ENCODE peak calls at places on chromosomes 1 and 21, in nine cellular contexts. One of them, this sample, is unnamed.

GRCh38 chr1:56580771-56581170 is 1.4 kb upstream of the PLPP3 start:
- DNase-seq in neural progenitor cell: no peak
- DNase-seq in spleen: no peak
- DNase-seq in tibial nerve: no peak
- DNase-seq in Peyer's patch: no peak
- DNase-seq in psoas muscle: no peak
- DNase-seq in CD8-positive, alpha-beta memory T cell: no peak
- DNase-seq in ascending aorta: no peak
- DNase-seq in small intestine: no peak
- DNase-seq in this sample: no peak

GRCh38 chr1:24203404-24203803 is 16.3 kb upstream of the IFNLR1 start:
- DNase-seq in neural progenitor cell: no peak
- DNase-seq in spleen: peak; percentile 82
- DNase-seq in tibial nerve: no peak
- DNase-seq in Peyer's patch: peak; percentile 68
- DNase-seq in psoas muscle: no peak
- DNase-seq in CD8-positive, alpha-beta memory T cell: no peak
- DNase-seq in ascending aorta: no peak
- DNase-seq in small intestine: peak; percentile 48
- DNase-seq in this sample: no peak

GRCh38 chr1:113991467-113991997 is 12.3 kb downstream of the OLFML3 start:
- DNase-seq in neural progenitor cell: no peak
- DNase-seq in spleen: no peak
- DNase-seq in tibial nerve: no peak
- DNase-seq in Peyer's patch: no peak
- DNase-seq in psoas muscle: no peak
- DNase-seq in CD8-positive, alpha-beta memory T cell: no peak
- DNase-seq in ascending aorta: no peak
- DNase-seq in small intestine: no peak
- DNase-seq in this sample: no peak

GRCh38 chr1:15336866-15337265 is 72.8 kb upstream of the EFHD2 start:
- DNase-seq in neural progenitor cell: no peak
- DNase-seq in spleen: peak; percentile 41
- DNase-seq in tibial nerve: no peak
- DNase-seq in Peyer's patch: no peak
- DNase-seq in psoas muscle: no peak
- DNase-seq in CD8-positive, alpha-beta memory T cell: no peak
- DNase-seq in ascending aorta: no peak
- DNase-seq in small intestine: no peak
- DNase-seq in this sample: no peak

GRCh38 chr1:14913475-14914155 is 239.9 kb upstream of the TMEM51 start:
- DNase-seq in neural progenitor cell: no peak
- DNase-seq in spleen: no peak
- DNase-seq in tibial nerve: no peak
- DNase-seq in Peyer's patch: no peak
- DNase-seq in psoas muscle: no peak
- DNase-seq in CD8-positive, alpha-beta memory T cell: no peak
- DNase-seq in ascending aorta: no peak
- DNase-seq in small intestine: no peak
- DNase-seq in this sample: no peak

GRCh38 chr1:47477595-47478080 is 39.8 kb downstream of the FOXD2 start:
- DNase-seq in neural progenitor cell: no peak
- DNase-seq in spleen: no peak
- DNase-seq in tibial nerve: no peak
- DNase-seq in Peyer's patch: no peak
- DNase-seq in psoas muscle: no peak
- DNase-seq in CD8-positive, alpha-beta memory T cell: no peak
- DNase-seq in ascending aorta: peak; percentile 38
- DNase-seq in small intestine: peak; percentile 95
- DNase-seq in this sample: no peak

GRCh38 chr1:227567256-227567655 is 3.9 kb downstream of the ZNF678 start:
- DNase-seq in neural progenitor cell: no peak
- DNase-seq in spleen: peak; percentile 8
- DNase-seq in tibial nerve: no peak
- DNase-seq in Peyer's patch: no peak
- DNase-seq in psoas muscle: no peak
- DNase-seq in CD8-positive, alpha-beta memory T cell: no peak
- DNase-seq in ascending aorta: no peak
- DNase-seq in small intestine: no peak
- DNase-seq in this sample: no peak

GRCh38 chr1:25906644-25907300 is 553 bp upstream of the STMN1 start:
- DNase-seq in neural progenitor cell: peak; percentile 74
- DNase-seq in spleen: no peak
- DNase-seq in tibial nerve: peak; percentile 22
- DNase-seq in Peyer's patch: peak; percentile 27
- DNase-seq in psoas muscle: no peak
- DNase-seq in CD8-positive, alpha-beta memory T cell: peak; percentile 7
- DNase-seq in ascending aorta: peak; percentile 73
- DNase-seq in small intestine: peak; percentile 43
- DNase-seq in this sample: no peak

GRCh38 chr1:167022384-167022783 is 33.3 kb downstream of the MAEL start:
- DNase-seq in neural progenitor cell: no peak
- DNase-seq in spleen: no peak
- DNase-seq in tibial nerve: no peak
- DNase-seq in Peyer's patch: no peak
- DNase-seq in psoas muscle: no peak
- DNase-seq in CD8-positive, alpha-beta memory T cell: no peak
- DNase-seq in ascending aorta: no peak
- DNase-seq in small intestine: no peak
- DNase-seq in this sample: no peak

GRCh38 chr1:19768321-19769210 is 31.1 kb downstream of the TMCO4 start:
- DNase-seq in neural progenitor cell: peak; percentile 34
- DNase-seq in spleen: no peak
- DNase-seq in tibial nerve: no peak
- DNase-seq in Peyer's patch: no peak
- DNase-seq in psoas muscle: no peak
- DNase-seq in CD8-positive, alpha-beta memory T cell: no peak
- DNase-seq in ascending aorta: no peak
- DNase-seq in small intestine: no peak
- DNase-seq in this sample: no peak

GRCh38 chr21:32102426-32102825 is 176.4 kb downstream of the MIS18A start:
- DNase-seq in neural progenitor cell: no peak
- DNase-seq in spleen: no peak
- DNase-seq in tibial nerve: no peak
- DNase-seq in Peyer's patch: no peak
- DNase-seq in psoas muscle: no peak
- DNase-seq in CD8-positive, alpha-beta memory T cell: no peak
- DNase-seq in ascending aorta: no peak
- DNase-seq in small intestine: no peak
- DNase-seq in this sample: no peak

GRCh38 chr1:94772230-94772641 is 47.9 kb upstream of the SLC44A3 start:
- DNase-seq in neural progenitor cell: no peak
- DNase-seq in spleen: no peak
- DNase-seq in tibial nerve: no peak
- DNase-seq in Peyer's patch: no peak
- DNase-seq in psoas muscle: no peak
- DNase-seq in CD8-positive, alpha-beta memory T cell: no peak
- DNase-seq in ascending aorta: no peak
- DNase-seq in small intestine: no peak
- DNase-seq in this sample: no peak

DNA sequence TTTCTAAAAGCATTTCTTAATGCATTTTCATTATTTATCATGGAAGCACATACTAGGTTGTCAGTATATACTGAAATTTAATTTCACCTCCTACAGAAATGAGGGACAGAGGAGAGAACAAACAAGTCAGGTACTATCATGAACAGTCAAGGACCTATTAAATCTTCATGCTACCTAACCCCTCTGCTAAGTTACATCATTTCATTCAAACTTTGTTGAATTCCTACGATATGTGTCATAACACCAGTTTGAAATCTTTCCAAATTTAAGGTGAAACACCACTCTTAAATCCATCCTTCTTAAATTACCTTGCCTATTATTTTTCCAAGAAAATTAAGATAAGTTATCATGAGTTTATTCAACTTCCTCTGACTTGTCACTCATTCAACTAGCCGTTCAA is 78.9 kb downstream of the DENND1B start:
- DNase-seq in neural progenitor cell: no peak
- DNase-seq in spleen: no peak
- DNase-seq in tibial nerve: no peak
- DNase-seq in Peyer's patch: no peak
- DNase-seq in psoas muscle: no peak
- DNase-seq in CD8-positive, alpha-beta memory T cell: no peak
- DNase-seq in ascending aorta: no peak
- DNase-seq in small intestine: no peak
- DNase-seq in this sample: no peak
- H3K4me3 ChIP-seq in neural progenitor cell: no peak overlapping the region
- H3K4me3 ChIP-seq in spleen: no peak overlapping the region
- H3K4me3 ChIP-seq in tibial nerve: no peak overlapping the region
- H3K4me3 ChIP-seq in Peyer's patch: no peak overlapping the region
- H3K4me3 ChIP-seq in psoas muscle: no peak overlapping the region
- H3K4me3 ChIP-seq in CD8-positive, alpha-beta memory T cell: no peak overlapping the region
- H3K4me3 ChIP-seq in ascending aorta: no peak overlapping the region
- H3K4me3 ChIP-seq in small intestine: no peak overlapping the region
- H3K4me3 ChIP-seq in this sample: no peak overlapping the region

GRCh38 chr1:37849480-37849879 is 9.9 kb downstream of the MTF1 start:
- DNase-seq in neural progenitor cell: no peak
- DNase-seq in spleen: no peak
- DNase-seq in tibial nerve: no peak
- DNase-seq in Peyer's patch: no peak
- DNase-seq in psoas muscle: no peak
- DNase-seq in CD8-positive, alpha-beta memory T cell: no peak
- DNase-seq in ascending aorta: no peak
- DNase-seq in small intestine: no peak
- DNase-seq in this sample: no peak

GRCh38 chr1:37846634-37847339 is 12.6 kb downstream of the MTF1 start:
- DNase-seq in neural progenitor cell: no peak
- DNase-seq in spleen: no peak
- DNase-seq in tibial nerve: no peak
- DNase-seq in Peyer's patch: no peak
- DNase-seq in psoas muscle: no peak
- DNase-seq in CD8-positive, alpha-beta memory T cell: no peak
- DNase-seq in ascending aorta: no peak
- DNase-seq in small intestine: peak; percentile 38
- DNase-seq in this sample: no peak

GRCh38 chr1:37845049-37845646 is 14.2 kb downstream of the MTF1 start:
- DNase-seq in neural progenitor cell: no peak
- DNase-seq in spleen: no peak
- DNase-seq in tibial nerve: no peak
- DNase-seq in Peyer's patch: no peak
- DNase-seq in psoas muscle: no peak
- DNase-seq in CD8-positive, alpha-beta memory T cell: no peak
- DNase-seq in ascending aorta: no peak
- DNase-seq in small intestine: no peak
- DNase-seq in this sample: no peak

GRCh38 chr1:37841652-37842051 is 17.7 kb downstream of the MTF1 start:
- DNase-seq in neural progenitor cell: no peak
- DNase-seq in spleen: no peak
- DNase-seq in tibial nerve: no peak
- DNase-seq in Peyer's patch: no peak
- DNase-seq in psoas muscle: no peak
- DNase-seq in CD8-positive, alpha-beta memory T cell: no peak
- DNase-seq in ascending aorta: no peak
- DNase-seq in small intestine: no peak
- DNase-seq in this sample: no peak

DNA sequence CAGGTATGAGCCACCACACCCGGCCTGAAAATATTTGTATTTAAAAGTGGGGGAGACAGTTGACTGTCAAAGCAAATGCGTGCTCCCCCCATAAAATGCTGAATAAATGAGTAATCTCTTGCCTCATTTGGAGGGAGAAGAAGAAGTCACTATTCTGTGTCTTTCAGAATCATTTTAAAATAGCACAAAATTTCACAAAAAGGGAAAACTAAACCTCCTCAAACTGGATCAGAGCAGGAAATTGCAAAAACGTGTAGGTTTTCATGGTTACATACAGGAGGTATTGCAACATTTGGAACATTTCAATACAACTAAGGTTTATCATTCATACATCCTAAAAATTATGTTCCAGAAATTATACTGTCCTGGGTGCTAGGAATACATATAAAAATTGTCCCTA is 13.6 kb downstream of the MTF1 start:
- DNase-seq in neural progenitor cell: no peak
- DNase-seq in spleen: no peak
- DNase-seq in tibial nerve: no peak
- DNase-seq in Peyer's patch: no peak
- DNase-seq in psoas muscle: no peak
- DNase-seq in CD8-positive, alpha-beta memory T cell: no peak
- DNase-seq in ascending aorta: no peak
- DNase-seq in small intestine: no peak
- DNase-seq in this sample: no peak
- H3K36me3 ChIP-seq in neural progenitor cell: no peaks in the 10 kb centered on the region
- H3K36me3 ChIP-seq in spleen: peaks cover 53% of the 10 kb centered on the region
- H3K36me3 ChIP-seq in tibial nerve: no peaks in the 10 kb centered on the region
- H3K36me3 ChIP-seq in Peyer's patch: peaks cover 5% of the 10 kb centered on the region
- H3K36me3 ChIP-seq in psoas muscle: no peaks in the 10 kb centered on the region
- H3K36me3 ChIP-seq in CD8-positive, alpha-beta memory T cell: peaks cover 5% of the 10 kb centered on the region
- H3K36me3 ChIP-seq in ascending aorta: peaks cover 3% of the 10 kb centered on the region
- H3K36me3 ChIP-seq in small intestine: no peaks in the 10 kb centered on the region
- H3K36me3 ChIP-seq in this sample: no peaks in the 10 kb centered on the region

DNA sequence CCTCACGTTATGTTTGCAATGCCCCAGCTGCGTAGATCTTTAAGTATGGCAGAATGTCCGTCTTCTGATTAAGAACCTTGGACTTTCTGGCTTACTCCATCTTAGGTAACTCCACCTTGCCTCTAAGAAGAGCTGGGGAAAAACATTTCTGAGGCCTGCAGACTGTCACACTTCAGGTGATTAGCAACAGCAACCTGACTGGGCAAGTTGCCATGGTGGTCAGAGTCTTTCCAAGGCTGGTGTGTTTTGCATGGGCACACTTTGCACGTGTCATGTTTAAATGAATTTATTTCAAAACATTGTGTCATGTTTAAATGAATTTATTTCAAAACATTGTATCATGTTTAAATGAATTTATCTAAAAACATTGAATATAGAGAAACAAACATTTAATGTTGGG is 811 bp downstream of the KPRP start:
- DNase-seq in neural progenitor cell: no peak
- DNase-seq in spleen: no peak
- DNase-seq in tibial nerve: no peak
- DNase-seq in Peyer's patch: no peak
- DNase-seq in psoas muscle: no peak
- DNase-seq in CD8-positive, alpha-beta memory T cell: no peak
- DNase-seq in ascending aorta: no peak
- DNase-seq in small intestine: no peak
- DNase-seq in this sample: no peak
- H3K4me3 ChIP-seq in neural progenitor cell: no peak overlapping the region
- H3K4me3 ChIP-seq in spleen: no peak overlapping the region
- H3K4me3 ChIP-seq in tibial nerve: no peak overlapping the region
- H3K4me3 ChIP-seq in Peyer's patch: no peak overlapping the region
- H3K4me3 ChIP-seq in psoas muscle: no peak overlapping the region
- H3K4me3 ChIP-seq in CD8-positive, alpha-beta memory T cell: no peak overlapping the region
- H3K4me3 ChIP-seq in ascending aorta: no peak overlapping the region
- H3K4me3 ChIP-seq in small intestine: no peak overlapping the region
- H3K4me3 ChIP-seq in this sample: no peak overlapping the region

DNA sequence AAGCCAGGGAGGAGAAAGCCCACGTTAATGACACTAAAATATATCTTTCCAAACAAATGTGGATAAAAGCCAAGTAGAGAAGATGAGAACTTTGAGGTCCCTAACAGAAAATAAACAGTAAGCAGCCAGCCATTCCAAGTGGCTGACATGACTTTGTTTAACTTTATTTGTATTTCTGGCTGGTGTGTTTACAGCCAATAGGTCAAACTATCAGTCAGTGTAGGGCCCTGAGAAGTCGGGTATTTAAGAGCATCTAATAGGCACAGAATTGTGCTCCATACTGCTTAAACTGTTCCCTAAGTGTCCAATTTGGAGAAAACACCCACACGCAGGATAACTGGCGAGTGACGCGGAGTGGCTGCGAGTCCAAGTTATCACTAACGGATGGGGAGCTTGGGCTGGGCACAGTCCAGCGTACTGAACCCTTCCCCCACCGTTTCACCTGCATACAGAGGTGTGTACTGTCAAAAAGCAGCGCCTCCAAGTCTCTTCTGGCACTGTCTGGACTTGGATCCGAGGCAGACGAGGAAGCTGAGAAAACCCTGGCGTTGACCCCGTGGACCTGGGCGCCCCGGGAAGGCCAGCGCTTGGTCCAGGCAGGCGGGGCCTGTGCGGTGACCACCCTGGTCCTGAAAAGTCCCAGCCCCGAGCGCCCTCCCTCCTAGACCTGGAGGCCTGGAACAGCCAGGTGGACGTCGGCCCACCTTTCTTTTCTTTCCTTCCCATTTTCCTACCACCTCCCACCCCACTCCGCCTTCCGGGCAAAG is 662 bp upstream of the LGALS8 start:
- DNase-seq in neural progenitor cell: no peak
- DNase-seq in spleen: no peak
- DNase-seq in tibial nerve: no peak
- DNase-seq in Peyer's patch: no peak
- DNase-seq in psoas muscle: peak; percentile 27
- DNase-seq in CD8-positive, alpha-beta memory T cell: no peak
- DNase-seq in ascending aorta: no peak
- DNase-seq in small intestine: peak; percentile 76
- DNase-seq in this sample: no peak
- H3K36me3 ChIP-seq in neural progenitor cell: no peaks in the 10 kb centered on the region
- H3K36me3 ChIP-seq in spleen: peaks cover 27% of the 10 kb centered on the region
- H3K36me3 ChIP-seq in tibial nerve: no peaks in the 10 kb centered on the region
- H3K36me3 ChIP-seq in Peyer's patch: peaks cover 23% of the 10 kb centered on the region
- H3K36me3 ChIP-seq in psoas muscle: peaks cover 3% of the 10 kb centered on the region
- H3K36me3 ChIP-seq in CD8-positive, alpha-beta memory T cell: peaks cover 15% of the 10 kb centered on the region
- H3K36me3 ChIP-seq in ascending aorta: peaks cover 6% of the 10 kb centered on the region
- H3K36me3 ChIP-seq in small intestine: peaks cover 5% of the 10 kb centered on the region
- H3K36me3 ChIP-seq in this sample: no peaks in the 10 kb centered on the region

This sample was measured in kidney epithelial cell.